ENCODE peak calls at places on chromosomes 6 and 20, in eight cellular contexts. One of them, this sample, is unnamed.

GRCh38 chr20:50267041-50267865 is 76.6 kb downstream of the CEBPB start:
- DNase-seq in substantia nigra: peak
- DNase-seq in left lobe of liver: no peak
- DNase-seq in mesenteric fat pad: no peak
- DNase-seq in NCI-H1105: peak
- DNase-seq in HCT116: peak
- DNase-seq in stimulated activated CD4-positive, alpha-beta T cell treated with anti-CD3 and anti-CD28 coated beads, Interleukin-4, amount 100 ng/mL, for 48 hours: no peak
- DNase-seq in Daoy: peak
- DNase-seq in this sample: no peak

GRCh38 chr6:82072771-82073170 is 174.8 kb downstream of the IBTK start:
- DNase-seq in substantia nigra: no peak
- DNase-seq in left lobe of liver: no peak
- DNase-seq in mesenteric fat pad: no peak
- DNase-seq in NCI-H1105: no peak
- DNase-seq in HCT116: no peak
- DNase-seq in stimulated activated CD4-positive, alpha-beta T cell treated with anti-CD3 and anti-CD28 coated beads, Interleukin-4, amount 100 ng/mL, for 48 hours: no peak
- DNase-seq in Daoy: peak
- DNase-seq in this sample: no peak

GRCh38 chr6:74113901-74114300 is 417.9 kb downstream of the CD109 start:
- DNase-seq in substantia nigra: no peak
- DNase-seq in left lobe of liver: no peak
- DNase-seq in mesenteric fat pad: no peak
- DNase-seq in NCI-H1105: no peak
- DNase-seq in HCT116: no peak
- DNase-seq in stimulated activated CD4-positive, alpha-beta T cell treated with anti-CD3 and anti-CD28 coated beads, Interleukin-4, amount 100 ng/mL, for 48 hours: no peak
- DNase-seq in Daoy: no peak
- DNase-seq in this sample: no peak

GRCh38 chr6:35259946-35260626 is 551 bp downstream of the ZNF76 start:
- DNase-seq in substantia nigra: no peak
- DNase-seq in left lobe of liver: peak
- DNase-seq in mesenteric fat pad: peak
- DNase-seq in NCI-H1105: peak
- DNase-seq in HCT116: peak
- DNase-seq in stimulated activated CD4-positive, alpha-beta T cell treated with anti-CD3 and anti-CD28 coated beads, Interleukin-4, amount 100 ng/mL, for 48 hours: peak
- DNase-seq in Daoy: peak
- DNase-seq in this sample: no peak

GRCh38 chr6:166692723-166693302 is 65.8 kb upstream of the RPS6KA2 start:
- DNase-seq in substantia nigra: no peak
- DNase-seq in left lobe of liver: no peak
- DNase-seq in mesenteric fat pad: no peak
- DNase-seq in NCI-H1105: peak
- DNase-seq in HCT116: no peak
- DNase-seq in stimulated activated CD4-positive, alpha-beta T cell treated with anti-CD3 and anti-CD28 coated beads, Interleukin-4, amount 100 ng/mL, for 48 hours: no peak
- DNase-seq in Daoy: no peak
- DNase-seq in this sample: no peak

GRCh38 chr6:141483561-141484061 is 649.1 kb upstream of the GJE1 start:
- DNase-seq in substantia nigra: no peak
- DNase-seq in left lobe of liver: no peak
- DNase-seq in mesenteric fat pad: no peak
- DNase-seq in NCI-H1105: peak
- DNase-seq in HCT116: no peak
- DNase-seq in stimulated activated CD4-positive, alpha-beta T cell treated with anti-CD3 and anti-CD28 coated beads, Interleukin-4, amount 100 ng/mL, for 48 hours: peak
- DNase-seq in Daoy: peak
- DNase-seq in this sample: no peak

GRCh38 chr6:168376120-168376519 is 56.5 kb upstream of the DACT2 start:
- DNase-seq in substantia nigra: no peak
- DNase-seq in left lobe of liver: no peak
- DNase-seq in mesenteric fat pad: peak
- DNase-seq in NCI-H1105: peak
- DNase-seq in HCT116: no peak
- DNase-seq in stimulated activated CD4-positive, alpha-beta T cell treated with anti-CD3 and anti-CD28 coated beads, Interleukin-4, amount 100 ng/mL, for 48 hours: no peak
- DNase-seq in Daoy: no peak
- DNase-seq in this sample: no peak

GRCh38 chr6:168852336-168852884 is 401.2 kb downstream of the THBS2 start:
- DNase-seq in substantia nigra: no peak
- DNase-seq in left lobe of liver: no peak
- DNase-seq in mesenteric fat pad: no peak
- DNase-seq in NCI-H1105: no peak
- DNase-seq in HCT116: no peak
- DNase-seq in stimulated activated CD4-positive, alpha-beta T cell treated with anti-CD3 and anti-CD28 coated beads, Interleukin-4, amount 100 ng/mL, for 48 hours: no peak
- DNase-seq in Daoy: no peak
- DNase-seq in this sample: no peak

GRCh38 chr6:77880501-77880900 is 227.7 kb downstream of the MEI4 start:
- DNase-seq in substantia nigra: no peak
- DNase-seq in left lobe of liver: no peak
- DNase-seq in mesenteric fat pad: no peak
- DNase-seq in NCI-H1105: no peak
- DNase-seq in HCT116: peak
- DNase-seq in stimulated activated CD4-positive, alpha-beta T cell treated with anti-CD3 and anti-CD28 coated beads, Interleukin-4, amount 100 ng/mL, for 48 hours: no peak
- DNase-seq in Daoy: no peak
- DNase-seq in this sample: no peak

GRCh38 chr6:3372912-3373554 is 83.8 kb downstream of the SLC22A23 start:
- DNase-seq in substantia nigra: peak
- DNase-seq in left lobe of liver: no peak
- DNase-seq in mesenteric fat pad: no peak
- DNase-seq in NCI-H1105: no peak
- DNase-seq in HCT116: no peak
- DNase-seq in stimulated activated CD4-positive, alpha-beta T cell treated with anti-CD3 and anti-CD28 coated beads, Interleukin-4, amount 100 ng/mL, for 48 hours: no peak
- DNase-seq in Daoy: no peak
- DNase-seq in this sample: no peak

GRCh38 chr6:31175961-31176360 is 5.5 kb upstream of the POU5F1 start:
- DNase-seq in substantia nigra: no peak
- DNase-seq in left lobe of liver: no peak
- DNase-seq in mesenteric fat pad: no peak
- DNase-seq in NCI-H1105: no peak
- DNase-seq in HCT116: no peak
- DNase-seq in stimulated activated CD4-positive, alpha-beta T cell treated with anti-CD3 and anti-CD28 coated beads, Interleukin-4, amount 100 ng/mL, for 48 hours: no peak
- DNase-seq in Daoy: peak
- DNase-seq in this sample: no peak

GRCh38 chr20:44785768-44786167 is 24.6 kb downstream of the RIMS4 start:
- DNase-seq in substantia nigra: no peak
- DNase-seq in left lobe of liver: no peak
- DNase-seq in mesenteric fat pad: no peak
- DNase-seq in NCI-H1105: no peak
- DNase-seq in HCT116: no peak
- DNase-seq in stimulated activated CD4-positive, alpha-beta T cell treated with anti-CD3 and anti-CD28 coated beads, Interleukin-4, amount 100 ng/mL, for 48 hours: no peak
- DNase-seq in Daoy: peak
- DNase-seq in this sample: no peak

GRCh38 chr20:23235173-23236027 is 115.2 kb upstream of the NXT1 start:
- DNase-seq in substantia nigra: peak
- DNase-seq in left lobe of liver: peak
- DNase-seq in mesenteric fat pad: no peak
- DNase-seq in NCI-H1105: no peak
- DNase-seq in HCT116: peak
- DNase-seq in stimulated activated CD4-positive, alpha-beta T cell treated with anti-CD3 and anti-CD28 coated beads, Interleukin-4, amount 100 ng/mL, for 48 hours: peak
- DNase-seq in Daoy: peak
- DNase-seq in this sample: peak

GRCh38 chr20:32034581-32035397 is 17.3 kb upstream of the HCK start:
- DNase-seq in substantia nigra: no peak
- DNase-seq in left lobe of liver: no peak
- DNase-seq in mesenteric fat pad: no peak
- DNase-seq in NCI-H1105: no peak
- DNase-seq in HCT116: no peak
- DNase-seq in stimulated activated CD4-positive, alpha-beta T cell treated with anti-CD3 and anti-CD28 coated beads, Interleukin-4, amount 100 ng/mL, for 48 hours: no peak
- DNase-seq in Daoy: no peak
- DNase-seq in this sample: no peak

GRCh38 chr6:12603711-12604049 is 112.9 kb upstream of the PHACTR1 start:
- DNase-seq in substantia nigra: no peak
- DNase-seq in left lobe of liver: no peak
- DNase-seq in mesenteric fat pad: no peak
- DNase-seq in NCI-H1105: no peak
- DNase-seq in HCT116: no peak
- DNase-seq in stimulated activated CD4-positive, alpha-beta T cell treated with anti-CD3 and anti-CD28 coated beads, Interleukin-4, amount 100 ng/mL, for 48 hours: no peak
- DNase-seq in Daoy: no peak
- DNase-seq in this sample: no peak

GRCh38 chr6:66662721-66663120 is 955.7 kb upstream of the EYS start:
- DNase-seq in substantia nigra: no peak
- DNase-seq in left lobe of liver: no peak
- DNase-seq in mesenteric fat pad: no peak
- DNase-seq in NCI-H1105: no peak
- DNase-seq in HCT116: no peak
- DNase-seq in stimulated activated CD4-positive, alpha-beta T cell treated with anti-CD3 and anti-CD28 coated beads, Interleukin-4, amount 100 ng/mL, for 48 hours: no peak
- DNase-seq in Daoy: no peak
- DNase-seq in this sample: no peak

GRCh38 chr6:84618836-84619235 is 145.6 kb downstream of the TBX18 start:
- DNase-seq in substantia nigra: no peak
- DNase-seq in left lobe of liver: no peak
- DNase-seq in mesenteric fat pad: no peak
- DNase-seq in NCI-H1105: no peak
- DNase-seq in HCT116: no peak
- DNase-seq in stimulated activated CD4-positive, alpha-beta T cell treated with anti-CD3 and anti-CD28 coated beads, Interleukin-4, amount 100 ng/mL, for 48 hours: no peak
- DNase-seq in Daoy: peak
- DNase-seq in this sample: no peak

GRCh38 chr6:1312444-1313363 is 806 bp downstream of the FOXQ1 start:
- DNase-seq in substantia nigra: no peak
- DNase-seq in left lobe of liver: no peak
- DNase-seq in mesenteric fat pad: no peak
- DNase-seq in NCI-H1105: peak
- DNase-seq in HCT116: no peak
- DNase-seq in stimulated activated CD4-positive, alpha-beta T cell treated with anti-CD3 and anti-CD28 coated beads, Interleukin-4, amount 100 ng/mL, for 48 hours: no peak
- DNase-seq in Daoy: peak
- DNase-seq in this sample: no peak

GRCh38 chr20:3398681-3399252 is 8.7 kb downstream of the DNAAF9 start:
- DNase-seq in substantia nigra: no peak
- DNase-seq in left lobe of liver: no peak
- DNase-seq in mesenteric fat pad: no peak
- DNase-seq in NCI-H1105: no peak
- DNase-seq in HCT116: no peak
- DNase-seq in stimulated activated CD4-positive, alpha-beta T cell treated with anti-CD3 and anti-CD28 coated beads, Interleukin-4, amount 100 ng/mL, for 48 hours: no peak
- DNase-seq in Daoy: no peak
- DNase-seq in this sample: no peak

GRCh38 chr6:55941713-55942112 is 66.3 kb upstream of the BMP5 start:
- DNase-seq in substantia nigra: no peak
- DNase-seq in left lobe of liver: no peak
- DNase-seq in mesenteric fat pad: no peak
- DNase-seq in NCI-H1105: no peak
- DNase-seq in HCT116: no peak
- DNase-seq in stimulated activated CD4-positive, alpha-beta T cell treated with anti-CD3 and anti-CD28 coated beads, Interleukin-4, amount 100 ng/mL, for 48 hours: no peak
- DNase-seq in Daoy: no peak
- DNase-seq in this sample: no peak

GRCh38 chr6:162497371-162497770 is 230.2 kb downstream of the PRKN start:
- DNase-seq in substantia nigra: no peak
- DNase-seq in left lobe of liver: no peak
- DNase-seq in mesenteric fat pad: no peak
- DNase-seq in NCI-H1105: no peak
- DNase-seq in HCT116: no peak
- DNase-seq in stimulated activated CD4-positive, alpha-beta T cell treated with anti-CD3 and anti-CD28 coated beads, Interleukin-4, amount 100 ng/mL, for 48 hours: no peak
- DNase-seq in Daoy: no peak
- DNase-seq in this sample: no peak